ENCODE peak calls at places on chromosomes 12 and 14, in seven cellular contexts. M is IMR-90, Y is fibroblast of lung, I is endothelial cell of umbilical vein, X is H1, O is neural progenitor cell, T is GM23248. W is an unnamed sample.

GRCh38 chr12:52307836-52308806 is 13.1 kb downstream of the KRT83 start:
- DNase-seq in I (peak; percentile 13), M (peak; percentile 11), Y (peak; percentile 11), O (peak; percentile 88), X (peak; percentile 23), T (peak; percentile 78), W (no peak)

GRCh38 chr12:31324116-31324844 is 1.7 kb downstream of the SINHCAF start:
- DNase-seq in X (no peak), M (peak; percentile 73), I (peak; percentile 83), T (peak; percentile 86), Y (peak; percentile 79), O (peak; percentile 77), W (peak; percentile 71)

GRCh38 chr12:91633734-91634357 is 451.2 kb upstream of the DCN start:
- DNase-seq in M (no peak), T (no peak), X (no peak), I (no peak), Y (peak; percentile 20), O (no peak), W (no peak)

GRCh38 chr12:19186722-19187661 is 57.5 kb downstream of the PLEKHA5 start:
- DNase-seq in M (peak; percentile 71), X (no peak), O (peak; percentile 65), T (peak; percentile 75), I (peak; percentile 71), Y (peak; percentile 79), W (peak; percentile 56)

GRCh38 chr14:57492859-57493258 is 798 bp downstream of the CCDC198 start:
- DNase-seq in I (no peak), T (peak; percentile 50), X (no peak), M (peak; percentile 45), O (no peak), Y (peak; percentile 76), W (no peak)

GRCh38 chr12:7031306-7031705 is 13.0 kb upstream of the LPCAT3 start:
- DNase-seq in O (no peak), I (no peak), Y (no peak), T (no peak), M (no peak), X (no peak), W (no peak)

GRCh38 chr14:44149597-44149996 is 357.5 kb downstream of the FSCB start:
- DNase-seq in X (peak; percentile 74), M (no peak), I (no peak), Y (peak; percentile 13), T (no peak), O (peak; percentile 77), W (peak; percentile 12)

GRCh38 chr12:57488397-57489156 is 709 bp downstream of the MARS1 start:
- DNase-seq in T (peak; percentile 38), O (peak; percentile 34), X (no peak), Y (no peak), I (peak; percentile 38), M (peak; percentile 35), W (peak; percentile 28)

GRCh38 chr12:109831929-109832328 is 1.3 kb downstream of the TRPV4 start:
- DNase-seq in O (no peak), Y (no peak), I (no peak), X (no peak), T (no peak), M (no peak), W (no peak)

GRCh38 chr14:70642313-70643235 is 858 bp downstream of the TTC9 start:
- DNase-seq in M (no peak), T (peak; percentile 10), Y (no peak), X (no peak), O (peak; percentile 9), I (peak; percentile 1), W (no peak)

GRCh38 chr14:53950031-53950793 is 6.4 kb downstream of the BMP4 start:
- DNase-seq in I (peak; percentile 35), M (no peak), Y (no peak), X (no peak), O (no peak), T (no peak), W (no peak)

GRCh38 chr12:51361419-51362016 is 15.0 kb upstream of the CELA1 start:
- DNase-seq in Y (no peak), O (no peak), X (no peak), T (no peak), M (no peak), I (no peak), W (no peak)

GRCh38 chr14:74566174-74567125 is 45.6 kb downstream of the LTBP2 start:
- DNase-seq in O (no peak), M (no peak), T (peak; percentile 53), I (no peak), Y (no peak), X (no peak), W (no peak)

GRCh38 chr12:116495260-116495659 is 63.9 kb upstream of the MAP1LC3B2 start:
- DNase-seq in M (peak; percentile 55), O (peak; percentile 23), Y (no peak), I (no peak), X (no peak), T (peak; percentile 67), W (no peak)

GRCh38 chr14:77498120-77498979 is at the start of gene ISM2:
- DNase-seq in T (peak; percentile 75), Y (peak; percentile 12), O (peak; percentile 80), X (no peak), I (peak; percentile 12), M (peak; percentile 28), W (peak; percentile 16)
- H3K9ac ChIP-seq in T (no peak within 1 kb of the TSS), Y (no peak within 1 kb of the TSS), O (no peak within 1 kb of the TSS), X (no peak within 1 kb of the TSS), I (no peak within 1 kb of the TSS), M (no peak within 1 kb of the TSS), W (no peak within 1 kb of the TSS)

DNA sequence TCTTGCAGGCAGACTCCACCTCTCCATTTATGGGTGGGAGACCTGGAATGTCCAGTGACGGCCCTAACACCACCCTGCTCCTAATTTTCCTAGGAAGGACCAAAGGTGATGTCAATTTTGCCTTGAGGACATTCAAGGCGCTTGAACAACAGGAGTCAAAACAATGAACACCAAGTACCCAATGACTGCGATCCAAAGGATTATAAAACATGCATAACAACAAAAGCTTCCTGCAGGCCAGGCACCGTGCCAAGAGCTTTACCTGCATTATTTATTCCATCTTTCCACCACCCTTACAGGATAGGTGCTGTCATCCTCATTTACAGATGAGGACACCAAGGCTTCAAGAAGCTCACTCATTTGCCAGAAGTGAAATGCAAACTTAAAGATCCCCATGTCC is 15.2 kb upstream of the FOXN3 start:
- DNase-seq in T (no peak), I (no peak), O (no peak), X (no peak), M (no peak), Y (no peak), W (no peak)
- H3K4me2 ChIP-seq in T (no peak overlapping the region), I (no peak overlapping the region), O (no peak overlapping the region), X (no peak overlapping the region), M (no peak overlapping the region), Y (no peak overlapping the region), W (no peak overlapping the region)

DNA sequence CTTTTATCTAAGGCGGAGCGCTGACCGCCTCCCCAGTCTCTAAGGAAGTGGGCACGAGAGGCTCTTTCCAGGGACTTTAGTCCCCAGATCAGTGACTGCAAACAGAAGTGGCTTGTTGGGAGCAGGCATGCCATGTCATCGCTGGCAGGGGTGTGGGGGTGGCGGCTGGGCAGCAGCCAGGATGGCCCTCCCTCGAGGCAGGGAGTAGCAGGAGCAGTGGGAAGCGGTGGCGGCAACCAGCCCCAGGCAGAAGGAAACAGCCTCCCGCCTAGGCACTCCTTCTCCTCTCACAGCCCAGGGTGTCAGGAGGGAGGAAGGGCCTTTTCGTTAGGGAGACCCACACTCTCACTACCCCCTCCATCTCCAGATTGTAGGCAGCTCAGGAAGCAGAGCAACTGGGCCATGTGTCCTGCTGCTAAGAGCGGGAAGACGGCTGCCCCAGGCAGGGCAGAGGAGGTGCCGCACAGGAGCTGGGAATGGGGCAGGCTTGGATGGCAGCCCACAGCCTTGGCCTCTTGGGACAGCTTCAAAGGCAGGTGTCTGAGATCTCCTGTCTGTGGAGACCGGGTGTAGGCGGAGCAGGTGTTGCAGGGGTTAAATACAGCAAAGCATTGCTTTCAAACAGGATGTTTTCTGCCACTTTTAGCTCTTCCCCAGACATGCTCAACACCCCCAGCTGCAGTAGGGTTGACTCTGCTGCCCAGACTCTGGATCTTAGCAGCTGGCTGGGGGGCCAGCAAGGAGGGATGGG is 21.8 kb downstream of the VDR start:
- DNase-seq in Y (no peak), X (no peak), T (peak; percentile 41), O (no peak), I (no peak), M (no peak), W (peak; percentile 85)
- H3K9ac ChIP-seq in Y (no peak overlapping the region), X (no peak overlapping the region), T (no peak overlapping the region), O (no peak overlapping the region), I (no peak overlapping the region), M (no peak overlapping the region), W (peak overlapping the region; percentile 57)

GRCh38 chr14:68295316-68295816 is 475.8 kb downstream of the RAD51B start:
- DNase-seq in O (peak; percentile 39), T (no peak), Y (no peak), X (no peak), I (no peak), M (no peak), W (no peak)
- H3K4me2 ChIP-seq in O (no peak overlapping the region), T (no peak overlapping the region), Y (no peak overlapping the region), X (no peak overlapping the region), I (no peak overlapping the region), M (no peak overlapping the region), W (no peak overlapping the region)

DNA sequence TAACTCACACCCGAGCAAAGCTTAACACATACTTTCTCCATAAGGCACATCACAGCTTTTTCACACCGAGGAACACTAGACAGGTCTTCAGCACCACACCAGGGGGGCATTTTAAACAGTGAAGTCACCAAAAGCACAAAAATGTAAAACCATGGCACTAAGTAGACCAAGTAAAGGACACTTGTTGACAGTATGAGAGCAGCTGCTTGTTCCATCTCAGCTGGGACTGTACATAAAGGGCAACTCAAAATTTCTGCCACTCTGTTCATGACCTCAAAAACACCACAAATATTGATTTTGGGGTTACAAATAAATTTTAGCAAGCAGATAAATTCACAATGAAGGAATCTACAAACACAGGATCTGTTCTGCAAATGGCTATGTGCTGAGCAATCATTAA is 60.4 kb downstream of the ESR2 start:
- DNase-seq in I (no peak), T (no peak), Y (no peak), M (peak; percentile 10), O (no peak), X (no peak), W (no peak)
- H3K9ac ChIP-seq in I (no peak overlapping the region), T (no peak overlapping the region), Y (no peak overlapping the region), M (no peak overlapping the region), O (no peak overlapping the region), X (no peak overlapping the region), W (no peak overlapping the region)